ENCODE peak calls at places on chromosomes 2 and 18, in five cellular contexts. Q is hypothalamus, T is tibial nerve, C is caudate nucleus, B is Peyer's patch. D is an unnamed sample.

GRCh38 chr2:28348149-28348567 is 44.5 kb upstream of the FOSL2 start:
- DNase-seq in Q (no peak), T (no peak), C (no peak), B (no peak), D (no peak)

GRCh38 chr2:150872919-150873772 is 385.7 kb upstream of the RND3 start:
- DNase-seq in Q (no peak), T (no peak), C (no peak), B (no peak), D (no peak)

GRCh38 chr2:239109041-239109915 is 261.4 kb downstream of the TWIST2 start:
- DNase-seq in Q (no peak), T (no peak), C (no peak), B (no peak), D (peak)

GRCh38 chr2:47004905-47005495 is 89.4 kb upstream of the MCFD2 start:
- DNase-seq in Q (no peak), T (no peak), C (no peak), B (no peak), D (no peak)

GRCh38 chr18:78422336-78422735 is 557.3 kb upstream of the SALL3 start:
- DNase-seq in Q (no peak), T (no peak), C (no peak), B (no peak), D (no peak)

GRCh38 chr18:10519999-10520935 is 5.6 kb upstream of the NAPG start:
- DNase-seq in Q (peak), T (peak), C (peak), B (peak), D (peak)

GRCh38 chr2:216339456-216340279 is 32.6 kb downstream of the MARCHF4 start:
- DNase-seq in Q (peak), T (no peak), C (no peak), B (no peak), D (peak)

GRCh38 chr18:22031581-22031980 is 137.8 kb upstream of the GATA6 start:
- DNase-seq in Q (no peak), T (no peak), C (no peak), B (no peak), D (no peak)

GRCh38 chr2:15313657-15314056 is 247.5 kb downstream of the NBAS start:
- DNase-seq in Q (no peak), T (no peak), C (no peak), B (no peak), D (no peak)

GRCh38 chr2:229980440-229981184 is 58.3 kb downstream of the FBXO36 start:
- DNase-seq in Q (no peak), T (peak), C (no peak), B (no peak), D (no peak)

GRCh38 chr2:212794471-212794870 is 255.9 kb upstream of the ERBB4 start:
- DNase-seq in Q (no peak), T (no peak), C (no peak), B (no peak), D (no peak)